ENCODE peak calls at places on chromosomes 6 and 20, in eight cellular contexts. F is endothelial cell; P is stimulated activated CD4-positive, alpha-beta T cell treated with anti-CD3 and anti-CD28 coated beads, Interleukin-4, amount 100 ng/mL, for 1 hour; J is GDM1; I is Calu3; H is stimulated activated CD8-positive, alpha-beta memory T cell treated with anti-CD3 and anti-CD28 coated beads, Interleukin-4, amount 100 ng/mL, for 1 hour; M is left ventricle myocardium inferior; O is kidney. K is an unnamed sample.

GRCh38 chr6:110626442-110626841 is 150.0 kb upstream of the SLC22A16 start:
- DNase-seq in F (no peak), P (no peak), J (no peak), I (no peak), H (no peak), M (no peak), O (no peak), K (no peak)

GRCh38 chr6:138105880-138106664 is 1.1 kb downstream of the PERP start:
- DNase-seq in F (no peak), P (no peak), J (no peak), I (no peak), H (no peak), M (no peak), O (no peak), K (no peak)

GRCh38 chr6:28738396-28738765 is 185.4 kb downstream of the TRIM27 start:
- DNase-seq in F (no peak), P (no peak), J (no peak), I (no peak), H (no peak), M (no peak), O (no peak), K (no peak)

GRCh38 chr20:36861875-36862801 is 13.8 kb upstream of the TLDC2 start:
- DNase-seq in F (no peak), P (no peak), J (no peak), I (no peak), H (no peak), M (peak; percentile 90), O (peak; percentile 92), K (no peak)

GRCh38 chr6:79706527-79706926 is 75.4 kb downstream of the SH3BGRL2 start:
- DNase-seq in F (no peak), P (no peak), J (no peak), I (no peak), H (no peak), M (no peak), O (no peak), K (no peak)

GRCh38 chr6:21115111-21115510 is 478.4 kb upstream of the SOX4 start:
- DNase-seq in F (no peak), P (no peak), J (no peak), I (no peak), H (no peak), M (no peak), O (no peak), K (no peak)

GRCh38 chr6:128024976-128025375 is 124.1 kb upstream of the THEMIS start:
- DNase-seq in F (no peak), P (no peak), J (no peak), I (no peak), H (no peak), M (no peak), O (no peak), K (no peak)

GRCh38 chr6:2582268-2582667 is 168.5 kb downstream of the MYLK4 start:
- DNase-seq in F (no peak), P (no peak), J (no peak), I (no peak), H (no peak), M (no peak), O (no peak), K (no peak)

GRCh38 chr6:7910298-7910653 is 312 bp downstream of the TXNDC5 start:
- DNase-seq in F (no peak), P (no peak), J (no peak), I (no peak), H (no peak), M (no peak), O (no peak), K (no peak)

GRCh38 chr6:101588343-101588742 is 194.8 kb downstream of the GRIK2 start:
- DNase-seq in F (no peak), P (no peak), J (no peak), I (no peak), H (no peak), M (no peak), O (no peak), K (no peak)

GRCh38 chr6:149060300-149060984 is 257.1 kb upstream of the TAB2 start:
- DNase-seq in F (no peak), P (peak; percentile 40), J (peak; percentile 66), I (no peak), H (peak; percentile 7), M (peak; percentile 24), O (peak; percentile 76), K (peak; percentile 44)

GRCh38 chr20:35006009-35006408 is 50.3 kb downstream of the MYH7B start:
- DNase-seq in F (no peak), P (no peak), J (no peak), I (no peak), H (no peak), M (no peak), O (peak; percentile 43), K (no peak)

GRCh38 chr6:160573943-160574342 is 90.1 kb downstream of the LPA start:
- DNase-seq in F (no peak), P (no peak), J (no peak), I (no peak), H (no peak), M (no peak), O (no peak), K (no peak)

GRCh38 chr6:101907356-101908217 is 514.1 kb downstream of the GRIK2 start:
- DNase-seq in F (no peak), P (no peak), J (no peak), I (no peak), H (no peak), M (no peak), O (no peak), K (no peak)

GRCh38 chr6:79803917-79804316 is 143.4 kb downstream of the ELOVL4 start:
- DNase-seq in F (no peak), P (no peak), J (no peak), I (no peak), H (no peak), M (no peak), O (no peak), K (no peak)

GRCh38 chr6:165985926-165986646 is 181.6 kb downstream of the TBXT start:
- DNase-seq in F (no peak), P (no peak), J (no peak), I (no peak), H (no peak), M (no peak), O (no peak), K (no peak)

GRCh38 chr6:37628611-37629320 is 68.9 kb downstream of the MDGA1 start:
- DNase-seq in F (no peak), P (no peak), J (no peak), I (no peak), H (no peak), M (no peak), O (no peak), K (no peak)